ENCODE peak calls at places on chromosomes 12 and 14, in nine cellular contexts. O is T follicular helper cell; P is ACHN; F is activated T-cell treated with anti-CD3 and anti-CD28 coated beads, Interleukin-2, amount 50 U/mL, for 72 hours; A is lower lobe of right lung; D is GM12892; B is mesendoderm; J is HS-27A; L is smooth muscle cell of the brain vasculature. K is an unnamed sample.

GRCh38 chr12:118259079-118259478 is 113.6 kb downstream of the TAOK3 start:
- DNase-seq in O (no peak), D (no peak), P (no peak), A (no peak), F (no peak), B (no peak), J (no peak), L (no peak), K (no peak)

GRCh38 chr14:72615511-72616121 is 278.3 kb downstream of the DPF3 start:
- DNase-seq in D (no peak), O (no peak), J (no peak), F (no peak), L (no peak), P (no peak), A (no peak), B (peak), K (no peak)

GRCh38 chr12:108570743-108571603 is 8.6 kb downstream of the ISCU start:
- DNase-seq in P (peak), D (no peak), F (no peak), L (no peak), B (peak), J (no peak), O (no peak), A (no peak), K (no peak)

GRCh38 chr12:98464155-98464554 is 51.2 kb upstream of the TMPO start:
- DNase-seq in O (no peak), J (no peak), A (peak), D (no peak), P (no peak), F (no peak), B (no peak), L (no peak), K (no peak)

GRCh38 chr12:15732341-15733061 is 56.7 kb downstream of the EPS8 start:
- DNase-seq in D (no peak), F (no peak), L (no peak), P (peak), A (no peak), O (no peak), B (no peak), J (no peak), K (no peak)

GRCh38 chr12:29569392-29569791 is 71.9 kb upstream of the OVCH1 start:
- DNase-seq in B (no peak), F (no peak), P (no peak), J (no peak), D (no peak), L (no peak), A (no peak), O (no peak), K (no peak)

GRCh38 chr14:68543516-68543915 is 249.4 kb downstream of the ZFP36L1 start:
- DNase-seq in O (no peak), A (no peak), D (no peak), J (no peak), L (no peak), P (no peak), B (no peak), F (no peak), K (no peak)

GRCh38 chr14:104373055-104373854 is 206.3 kb upstream of the C14orf180 start:
- DNase-seq in F (no peak), L (no peak), J (no peak), O (no peak), A (peak), D (no peak), P (no peak), B (no peak), K (no peak)

GRCh38 chr12:42732908-42733411 is 143.4 kb upstream of the PRICKLE1 start:
- DNase-seq in F (no peak), L (no peak), P (no peak), A (no peak), O (no peak), B (no peak), D (no peak), J (no peak), K (no peak)

GRCh38 chr14:21902561-21903199 is 229.1 kb upstream of the OR4E1 start:
- DNase-seq in P (peak), F (peak), B (peak), J (no peak), O (peak), A (no peak), L (no peak), D (no peak), K (no peak)

GRCh38 chr14:69284170-69284569 is 24.2 kb downstream of the GALNT16 start:
- DNase-seq in L (no peak), J (no peak), P (no peak), O (no peak), F (no peak), A (no peak), D (no peak), B (no peak), K (no peak)

GRCh38 chr12:99277566-99277965 is 370.0 kb upstream of the GARIN6 start:
- DNase-seq in O (no peak), D (no peak), A (no peak), F (no peak), P (no peak), L (no peak), B (no peak), J (no peak), K (no peak)

GRCh38 chr12:46221255-46222128 is 47.4 kb downstream of the SLC38A1 start:
- DNase-seq in A (no peak), P (no peak), F (no peak), D (no peak), J (peak), B (peak), L (no peak), O (no peak), K (no peak)